ENCODE peak calls at places on chromosomes 13 and 19, in four cellular contexts. N is HCT116, J is GM12878, S is H1. O is an unnamed sample.

GRCh38 chr19:928471-929259 is 2.8 kb downstream of the ARID3A start:
- DNase-seq in J (no peak), N (no peak), S (no peak), O (no peak)

GRCh38 chr19:29001922-29002247 is 211.1 kb downstream of the UQCRFS1 start:
- DNase-seq in J (no peak), S (no peak), N (no peak), O (no peak)

GRCh38 chr19:48424694-48425219 is 21.0 kb upstream of the GRWD1 start:
- DNase-seq in J (no peak), S (no peak), N (no peak), O (no peak)

GRCh38 chr19:41226053-41226873 is 7.2 kb downstream of the AXL start:
- DNase-seq in S (peak; percentile 79), N (peak; percentile 72), J (no peak), O (no peak)

GRCh38 chr19:35774274-35775045 is 904 bp upstream of the ARHGAP33 start:
- DNase-seq in N (no peak), J (no peak), S (no peak), O (no peak)

GRCh38 chr19:3576696-3577443 is 4.1 kb downstream of the HMG20B start:
- DNase-seq in S (peak; percentile 93), J (no peak), N (no peak), O (no peak)

GRCh38 chr13:112068531-112069062 is 1.6 kb downstream of the SOX1 start:
- DNase-seq in N (no peak), S (peak; percentile 66), J (no peak), O (no peak)

GRCh38 chr13:97422118-97423054 is 11.6 kb upstream of the RAP2A start:
- DNase-seq in S (no peak), J (no peak), N (no peak), O (no peak)

GRCh38 chr19:54138777-54139256 is 1.3 kb downstream of the CNOT3 start:
- DNase-seq in J (no peak), N (no peak), S (no peak), O (no peak)

GRCh38 chr19:17183858-17184271 is 31.3 kb upstream of the USE1 start:
- DNase-seq in J (peak; percentile 45), S (no peak), N (no peak), O (no peak)

GRCh38 chr19:18881491-18881890 is 14.5 kb downstream of the CERS1 start:
- DNase-seq in S (no peak), J (no peak), N (no peak), O (no peak)

GRCh38 chr13:49840667-49841066 is 48.2 kb upstream of the KPNA3 start:
- DNase-seq in J (no peak), S (no peak), N (no peak), O (no peak)

GRCh38 chr19:48806518-48806817 is 4.4 kb downstream of the BCAT2 start:
- DNase-seq in J (no peak), N (no peak), S (peak; percentile 73), O (no peak)

GRCh38 chr19:12736854-12737665 is at the start of gene GET3:
- DNase-seq in N (peak; percentile 100), J (peak; percentile 99), S (peak; percentile 87), O (peak; percentile 99)

GRCh38 chr19:6801397-6802086 is 29.0 kb downstream of the VAV1 start:
- DNase-seq in S (peak; percentile 42), J (peak; percentile 85), N (peak; percentile 56), O (no peak)

GRCh38 chr13:72567566-72567965 is 159.9 kb downstream of the MZT1 start:
- DNase-seq in S (no peak), N (no peak), J (no peak), O (no peak)

GRCh38 chr13:21453352-21454089 is 5.6 kb downstream of the ZDHHC20 start:
- DNase-seq in N (no peak), J (no peak), S (no peak), O (no peak)

GRCh38 chr13:36251528-36251927 is 37.2 kb upstream of the SOHLH2 start:
- DNase-seq in J (no peak), N (no peak), S (no peak), O (no peak)

GRCh38 chr13:30806784-30807183 is 71.4 kb downstream of the ALOX5AP start:
- DNase-seq in S (no peak), J (no peak), N (no peak), O (no peak)

GRCh38 chr19:5719274-5719960 is 529 bp downstream of the LONP1 start:
- DNase-seq in N (no peak), S (peak; percentile 49), J (no peak), O (no peak)

GRCh38 chr19:46537136-46538097 is 41.8 kb upstream of the PNMA8B start:
- DNase-seq in J (no peak), S (peak; percentile 93), N (no peak), O (no peak)

GRCh38 chr13:80341098-80341701 is at the start of gene SPRY2:
- DNase-seq in S (peak; percentile 85), N (peak; percentile 68), J (no peak), O (peak; percentile 74)

GRCh38 chr19:18204394-18205179 is 745 bp upstream of the RAB3A start:
- DNase-seq in S (peak; percentile 85), J (no peak), N (no peak), O (no peak)

GRCh38 chr19:11025445-11025844 is 63.8 kb upstream of the LDLR start:
- DNase-seq in S (no peak), J (no peak), N (no peak), O (no peak)

GRCh38 chr19:13132471-13133166 is 14.6 kb downstream of the NACC1 start:
- DNase-seq in N (no peak), S (no peak), J (no peak), O (no peak)

GRCh38 chr19:48970923-48971395 is 5.8 kb downstream of the FTL start:
- DNase-seq in J (no peak), N (no peak), S (peak; percentile 96), O (no peak)

GRCh38 chr19:47113446-47114348 is at the start of gene ZC3H4:
- DNase-seq in N (peak; percentile 90), S (peak; percentile 98), J (peak; percentile 85), O (peak; percentile 77)

GRCh38 chr13:100673831-100674362 is 698 bp downstream of the TMTC4 start:
- DNase-seq in S (no peak), N (peak; percentile 28), J (no peak), O (no peak)

GRCh38 chr19:18763674-18764590 is 27.2 kb downstream of the COMP start:
- DNase-seq in N (no peak), S (no peak), J (no peak), O (no peak)

DNA sequence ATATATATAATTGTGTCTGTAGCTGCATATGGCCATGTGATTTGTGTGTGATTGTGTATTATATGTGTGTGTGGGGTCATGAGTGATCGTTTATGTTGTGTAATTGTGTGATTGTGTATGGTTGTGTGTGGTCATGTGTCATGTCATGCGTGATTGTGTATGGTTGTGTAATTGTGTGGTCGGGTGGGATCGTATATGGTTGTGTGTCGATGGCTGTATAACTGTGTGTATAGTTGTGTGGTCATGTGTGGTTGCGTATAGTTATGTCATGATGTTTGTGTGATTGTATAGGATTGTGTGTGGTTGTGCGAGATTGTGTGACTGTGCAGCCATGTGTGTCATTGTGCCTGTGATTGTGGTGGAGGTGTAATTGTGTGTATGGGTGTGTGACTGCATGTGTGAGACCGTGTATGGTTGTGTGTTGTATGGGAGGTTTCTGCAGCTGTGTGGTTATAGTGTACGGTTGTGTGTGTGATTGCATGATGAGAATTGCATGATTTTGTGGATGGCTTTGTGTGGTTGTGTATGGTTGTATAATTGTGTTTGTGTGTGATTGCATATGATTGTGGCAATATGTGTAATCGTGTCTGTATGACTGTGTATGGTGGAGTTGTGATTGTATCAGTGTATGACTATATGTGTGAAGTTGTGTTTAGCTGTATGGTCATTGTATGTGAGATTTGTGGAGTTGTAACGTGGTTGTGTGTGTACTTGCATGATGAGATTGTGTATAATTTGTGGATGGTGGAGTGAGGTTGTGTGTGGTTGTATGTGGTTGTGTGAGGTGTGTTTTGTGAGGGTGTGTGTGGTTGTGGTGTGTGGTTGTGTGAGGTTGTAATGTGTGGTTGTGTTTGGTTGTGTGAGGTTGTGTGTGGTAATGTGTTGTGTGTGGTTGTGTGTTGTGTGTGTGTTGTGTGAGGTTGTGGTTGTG is 2.2 kb downstream of the TMPRSS9 start:
- DNase-seq in J (no peak), N (no peak), S (no peak), O (no peak)
- H3K27ac ChIP-seq in J (no peak overlapping the region), N (no peak overlapping the region), S (no peak overlapping the region), O (no peak overlapping the region)

DNA sequence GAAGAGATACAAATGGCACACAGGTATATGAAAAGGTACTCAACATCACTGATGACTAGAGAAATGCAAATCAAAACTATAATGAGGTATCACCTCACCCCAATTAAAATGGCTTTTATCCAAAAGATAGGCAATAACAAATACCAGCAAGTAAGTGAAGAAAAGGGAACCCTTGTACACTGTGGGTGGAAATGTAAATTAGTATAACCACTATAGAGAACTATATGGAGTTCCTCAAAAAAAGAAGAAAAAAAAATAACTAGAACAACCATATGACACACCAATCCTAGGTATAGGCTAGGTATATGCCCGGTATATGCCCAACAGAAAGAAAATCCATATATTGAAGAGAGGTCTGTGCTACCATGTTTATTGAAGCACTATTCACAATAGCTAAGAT is 150.9 kb downstream of the VWA8 start:
- DNase-seq in S (no peak), J (no peak), N (no peak), O (no peak)
- TF ChIP-seq SIN3A in S (no peak), J (no peak), N (no peak), O (no peak)

GRCh38 chr13:113756441-113757097 is 2.5 kb upstream of the TMEM255B start:
- DNase-seq in N (no peak), S (no peak), J (no peak), O (no peak)

GRCh38 chr13:113759525-113760137 is 605 bp downstream of the TMEM255B start:
- DNase-seq in S (no peak), J (no peak), N (no peak), O (no peak)

GRCh38 chr13:113762075-113762474 is 3.0 kb downstream of the TMEM255B start:
- DNase-seq in N (no peak), J (no peak), S (no peak), O (no peak)

GRCh38 chr13:113761136-113761535 is 2.1 kb downstream of the TMEM255B start:
- DNase-seq in S (no peak), J (no peak), N (no peak), O (no peak)

DNA sequence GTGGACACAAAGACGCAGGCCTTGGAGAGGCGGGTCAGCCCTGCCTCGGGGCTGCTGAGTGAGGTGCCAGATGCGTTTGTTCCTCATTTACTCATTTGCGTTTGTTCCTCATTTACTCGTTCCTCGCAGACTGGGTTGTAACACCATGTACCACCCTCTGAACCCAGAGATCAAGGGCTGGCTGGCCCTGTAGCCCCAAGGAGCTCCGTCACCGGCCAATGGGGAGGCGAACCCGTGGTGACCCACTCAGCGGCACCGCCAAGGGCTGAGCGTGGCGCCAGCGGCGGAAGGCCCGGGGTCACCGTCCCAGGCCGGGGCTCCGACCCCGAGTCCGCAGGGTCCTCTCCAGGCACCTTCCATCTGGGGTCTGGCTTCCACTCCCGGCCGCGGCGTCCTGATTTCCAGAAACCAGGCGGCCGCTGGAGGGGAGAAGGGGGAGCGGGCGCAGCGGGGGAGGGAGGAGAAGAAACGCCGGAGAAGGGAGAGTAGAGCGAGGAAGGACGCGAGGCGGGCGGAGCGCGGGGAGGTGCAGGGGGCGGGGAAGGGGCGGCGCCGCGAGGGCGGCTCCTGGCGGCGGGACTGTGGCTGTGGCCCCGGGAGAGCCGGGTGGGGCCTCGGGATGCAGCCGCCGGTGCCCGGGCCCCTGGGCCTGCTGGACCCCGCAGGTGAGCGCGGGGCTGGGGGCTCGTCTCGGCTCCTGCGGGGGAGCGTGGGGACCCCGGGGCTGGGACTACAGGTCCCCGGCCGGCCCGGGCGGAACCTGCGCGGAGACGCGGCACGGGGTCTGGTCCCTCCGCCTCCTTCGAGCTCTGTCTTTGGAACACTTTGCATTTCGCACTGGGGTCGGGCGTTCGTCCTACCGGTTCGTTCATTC is at the start of gene TMEM255B:
- DNase-seq in N (peak; percentile 10), J (no peak), S (peak; percentile 89), O (no peak)
- TF ChIP-seq CTCF in N (peak; percentile 17), J (peak; percentile 9), S (no peak), O (no peak)

GRCh38 chr13:46893820-46894533 is 2.9 kb downstream of the HTR2A start:
- DNase-seq in N (peak; percentile 6), S (peak; percentile 94), J (peak; percentile 11), O (no peak)
- H3K27ac ChIP-seq in N (no peak overlapping the region), S (no peak overlapping the region), J (no peak overlapping the region), O (no peak overlapping the region)